ENCODE peak calls at places on chromosomes 2 and 18, in four cellular contexts. T, J, Y and F are unnamed samples.

GRCh38 chr2:217489145-217489960 is 513.4 kb downstream of the TNS1 start:
- DNase-seq in J (no peak), T (no peak), Y (no peak), F (peak; percentile 18)

GRCh38 chr2:109162999-109163398 is 34.0 kb downstream of the SH3RF3 start:
- DNase-seq in T (no peak), Y (no peak), J (no peak), F (no peak)

GRCh38 chr2:240205348-240205747 is 64.9 kb upstream of the OTOS start:
- DNase-seq in T (peak; percentile 77), Y (peak; percentile 45), J (no peak), F (peak; percentile 97)

GRCh38 chr2:222861411-222862067 is 703 bp downstream of the ACSL3 start:
- DNase-seq in J (peak; percentile 34), Y (no peak), T (no peak), F (no peak)

GRCh38 chr2:1140389-1141003 is 189.8 kb downstream of the SNTG2 start:
- DNase-seq in T (no peak), J (peak; percentile 21), Y (peak; percentile 24), F (no peak)

GRCh38 chr2:72883356-72883962 is 3.7 kb upstream of the SPR start:
- DNase-seq in Y (no peak), J (no peak), T (peak; percentile 46), F (peak; percentile 24)

GRCh38 chr2:66862871-66863650 is 428.1 kb downstream of the MEIS1 start:
- DNase-seq in Y (no peak), T (peak; percentile 90), J (no peak), F (peak; percentile 34)

GRCh38 chr2:23492941-23493340 is 108.0 kb downstream of the KLHL29 start:
- DNase-seq in Y (no peak), T (no peak), J (no peak), F (peak; percentile 96)

GRCh38 chr2:120919216-120919615 is 183.5 kb downstream of the GLI2 start:
- DNase-seq in T (no peak), J (no peak), Y (no peak), F (no peak)

GRCh38 chr2:209694748-209695147 is 76.9 kb upstream of the UNC80 start:
- DNase-seq in Y (no peak), J (no peak), T (no peak), F (no peak)

GRCh38 chr2:237863102-237863511 is 3.7 kb downstream of the RAMP1 start:
- DNase-seq in Y (no peak), T (no peak), J (no peak), F (no peak)

GRCh38 chr18:9334351-9335254 is at the start of gene TWSG1:
- DNase-seq in T (peak; percentile 93), Y (peak; percentile 22), J (peak; percentile 94), F (peak; percentile 74)

GRCh38 chr2:143397886-143398614 is 268.8 kb downstream of the ARHGAP15 start:
- DNase-seq in Y (no peak), T (peak; percentile 73), J (no peak), F (peak; percentile 81)

GRCh38 chr18:48697441-48697840 is 158.6 kb downstream of the CTIF start:
- DNase-seq in Y (no peak), T (no peak), J (no peak), F (no peak)
- H3K27me3 ChIP-seq in Y (no peaks in the 10 kb centered on the region), T (no peaks in the 10 kb centered on the region), J (no peaks in the 10 kb centered on the region), F (no peaks in the 10 kb centered on the region)

GRCh38 chr18:56825312-56825711 is 174.2 kb downstream of the WDR7 start:
- DNase-seq in Y (no peak), T (no peak), J (no peak), F (no peak)
- H3K27me3 ChIP-seq in Y (no peaks in the 10 kb centered on the region), T (no peaks in the 10 kb centered on the region), J (no peaks in the 10 kb centered on the region), F (no peaks in the 10 kb centered on the region)

DNA sequence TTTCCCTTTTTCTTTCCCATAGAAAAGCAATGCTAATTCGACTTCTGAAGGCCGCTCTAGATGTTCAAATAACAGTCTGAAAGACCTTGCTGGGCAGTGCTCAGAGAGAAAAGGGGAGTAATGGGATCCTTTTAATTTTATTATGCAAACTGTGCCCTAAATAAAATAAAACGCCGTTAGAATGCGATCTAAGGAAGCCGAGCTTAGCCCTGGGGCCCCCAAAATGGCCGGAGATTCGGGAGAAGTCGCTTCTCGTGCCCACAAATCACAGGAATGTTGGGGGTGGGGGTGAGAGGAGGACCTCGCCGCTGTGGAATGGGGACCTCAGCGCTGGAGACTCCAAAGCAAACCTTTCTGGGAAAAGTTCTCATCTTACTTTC is 8.4 kb upstream of the POU3F3 start:
- DNase-seq in T (no peak), J (no peak), Y (no peak), F (no peak)
- H3K27me3 ChIP-seq in T (peaks cover 61% of the 10 kb centered on the region), J (peaks cover 25% of the 10 kb centered on the region), Y (peaks cover 40% of the 10 kb centered on the region), F (peaks cover 55% of the 10 kb centered on the region)

DNA sequence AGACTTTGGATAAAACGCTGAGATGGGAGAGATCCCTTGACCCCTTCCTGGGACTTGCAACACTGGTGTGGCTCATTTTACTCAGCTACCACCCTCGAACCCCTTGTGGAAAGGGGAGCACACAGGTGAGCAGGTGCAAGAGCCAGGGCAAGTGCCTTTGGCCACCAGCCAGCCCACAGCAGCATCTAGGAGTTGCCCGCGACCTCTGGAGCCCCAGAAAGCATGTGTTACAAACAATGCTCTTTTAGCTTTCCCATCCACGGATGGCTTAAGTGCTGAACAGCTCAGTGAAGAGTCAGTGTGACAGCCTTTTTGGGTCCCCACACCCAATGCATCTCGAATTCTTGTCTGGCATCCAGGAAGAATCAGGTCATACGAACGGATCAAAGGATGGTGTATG is 197.8 kb downstream of the MEMO1 start:
- DNase-seq in J (no peak), Y (no peak), T (no peak), F (no peak)
- H3K27me3 ChIP-seq in J (no peaks in the 10 kb centered on the region), Y (no peaks in the 10 kb centered on the region), T (no peaks in the 10 kb centered on the region), F (no peaks in the 10 kb centered on the region)